ENCODE peak calls at places on chromosome 18, in seven cellular contexts. E, U, Z, V, G, K and I are unnamed samples.

GRCh38 chr18:63897072-63897471 is 9.6 kb downstream of the SERPINB2 start:
- DNase-seq in E (no peak), U (no peak), Z (no peak), V (no peak), G (no peak), K (no peak), I (peak; percentile 8)

GRCh38 chr18:9404565-9405060 is 70.0 kb downstream of the TWSG1 start:
- DNase-seq in E (no peak), U (no peak), Z (no peak), V (peak; percentile 69), G (no peak), K (no peak), I (no peak)

GRCh38 chr18:5868218-5868904 is 27.0 kb downstream of the TMEM200C start:
- DNase-seq in E (no peak), U (no peak), Z (peak; percentile 16), V (peak; percentile 48), G (peak; percentile 38), K (peak; percentile 83), I (peak; percentile 87)

GRCh38 chr18:49911414-49911813 is 98.1 kb upstream of the ACAA2 start:
- DNase-seq in E (no peak), U (no peak), Z (no peak), V (no peak), G (no peak), K (peak; percentile 69), I (no peak)

GRCh38 chr18:3148930-3149535 is 70.7 kb downstream of the MYOM1 start:
- DNase-seq in E (no peak), U (no peak), Z (no peak), V (no peak), G (no peak), K (no peak), I (no peak)

GRCh38 chr18:36448384-36449290 is 151.1 kb downstream of the FHOD3 start:
- DNase-seq in E (no peak), U (no peak), Z (no peak), V (no peak), G (no peak), K (no peak), I (no peak)

GRCh38 chr18:23743733-23744333 is 54.6 kb downstream of the LAMA3 start:
- DNase-seq in E (no peak), U (no peak), Z (no peak), V (no peak), G (no peak), K (no peak), I (no peak)

GRCh38 chr18:9629709-9630108 is 15.3 kb upstream of the PPP4R1 start:
- DNase-seq in E (no peak), U (no peak), Z (no peak), V (no peak), G (no peak), K (no peak), I (no peak)

GRCh38 chr18:79856119-79857080 is 58.7 kb downstream of the KCNG2 start:
- DNase-seq in E (peak; percentile 27), U (no peak), Z (no peak), V (no peak), G (peak; percentile 46), K (no peak), I (peak; percentile 50)

GRCh38 chr18:10460414-10461018 is 6.1 kb downstream of the APCDD1 start:
- DNase-seq in E (no peak), U (no peak), Z (no peak), V (no peak), G (no peak), K (no peak), I (no peak)

GRCh38 chr18:36775396-36775795 is 53.4 kb downstream of the TPGS2 start:
- DNase-seq in E (no peak), U (no peak), Z (no peak), V (no peak), G (no peak), K (no peak), I (no peak)

GRCh38 chr18:60794802-60795201 is 422.2 kb upstream of the MC4R start:
- DNase-seq in E (no peak), U (no peak), Z (no peak), V (no peak), G (no peak), K (no peak), I (no peak)

GRCh38 chr18:80167331-80167730 is 58.3 kb downstream of the ADNP2 start:
- DNase-seq in E (no peak), U (no peak), Z (no peak), V (no peak), G (no peak), K (no peak), I (no peak)

GRCh38 chr18:5979176-5979888 is 84.0 kb upstream of the TMEM200C start:
- DNase-seq in E (no peak), U (no peak), Z (no peak), V (no peak), G (no peak), K (no peak), I (no peak)

GRCh38 chr18:58180738-58181353 is 136.8 kb downstream of the NEDD4L start:
- DNase-seq in E (no peak), U (no peak), Z (no peak), V (peak; percentile 53), G (peak; percentile 65), K (peak; percentile 37), I (peak; percentile 65)

GRCh38 chr18:10402876-10403559 is 51.4 kb upstream of the APCDD1 start:
- DNase-seq in E (no peak), U (no peak), Z (no peak), V (no peak), G (no peak), K (no peak), I (no peak)

GRCh38 chr18:79819064-79819725 is 21.5 kb downstream of the KCNG2 start:
- DNase-seq in E (no peak), U (no peak), Z (no peak), V (no peak), G (no peak), K (no peak), I (no peak)

GRCh38 chr18:49047540-49047939 is 96.8 kb upstream of the SMAD7 start:
- DNase-seq in E (no peak), U (no peak), Z (no peak), V (no peak), G (no peak), K (no peak), I (no peak)

GRCh38 chr18:48833701-48834394 is 116.9 kb downstream of the SMAD7 start:
- DNase-seq in E (no peak), U (no peak), Z (no peak), V (no peak), G (no peak), K (no peak), I (no peak)

GRCh38 chr18:61643884-61644647 is 248.7 kb downstream of the RNF152 start:
- DNase-seq in E (no peak), U (no peak), Z (no peak), V (no peak), G (no peak), K (no peak), I (no peak)

GRCh38 chr18:3615374-3615773 is 165.4 kb downstream of the TGIF1 start:
- DNase-seq in E (no peak), U (no peak), Z (no peak), V (no peak), G (no peak), K (no peak), I (no peak)

GRCh38 chr18:22417496-22418188 is at the start of gene CTAGE1:
- DNase-seq in E (peak; percentile 23), U (no peak), Z (no peak), V (no peak), G (no peak), K (no peak), I (no peak)

GRCh38 chr18:77068321-77068841 is 64.2 kb downstream of the MBP start:
- DNase-seq in E (no peak), U (no peak), Z (peak; percentile 39), V (no peak), G (no peak), K (no peak), I (no peak)

GRCh38 chr18:6256521-6256920 is 158.2 kb downstream of the L3MBTL4 start:
- DNase-seq in E (no peak), U (no peak), Z (no peak), V (no peak), G (no peak), K (no peak), I (no peak)

GRCh38 chr18:21735452-21736015 is 5.1 kb upstream of the MIB1 start:
- DNase-seq in E (no peak), U (no peak), Z (no peak), V (peak; percentile 58), G (no peak), K (peak; percentile 79), I (no peak)

GRCh38 chr18:74172697-74173433 is 24.5 kb downstream of the TIMM21 start:
- DNase-seq in E (no peak), U (no peak), Z (no peak), V (no peak), G (no peak), K (no peak), I (peak; percentile 30)

GRCh38 chr18:13680612-13681011 is 45.7 kb downstream of the FAM210A start:
- DNase-seq in E (peak; percentile 17), U (peak; percentile 29), Z (no peak), V (peak; percentile 22), G (peak; percentile 33), K (peak; percentile 29), I (peak; percentile 64)

GRCh38 chr18:38362286-38362792 is 796.7 kb upstream of the CELF4 start:
- DNase-seq in E (no peak), U (no peak), Z (no peak), V (no peak), G (no peak), K (no peak), I (no peak)
- TF ChIP-seq JUND in E (no peak), U (no peak), Z (no peak), V (no peak), G (no peak), K (no peak), I (no peak)

DNA sequence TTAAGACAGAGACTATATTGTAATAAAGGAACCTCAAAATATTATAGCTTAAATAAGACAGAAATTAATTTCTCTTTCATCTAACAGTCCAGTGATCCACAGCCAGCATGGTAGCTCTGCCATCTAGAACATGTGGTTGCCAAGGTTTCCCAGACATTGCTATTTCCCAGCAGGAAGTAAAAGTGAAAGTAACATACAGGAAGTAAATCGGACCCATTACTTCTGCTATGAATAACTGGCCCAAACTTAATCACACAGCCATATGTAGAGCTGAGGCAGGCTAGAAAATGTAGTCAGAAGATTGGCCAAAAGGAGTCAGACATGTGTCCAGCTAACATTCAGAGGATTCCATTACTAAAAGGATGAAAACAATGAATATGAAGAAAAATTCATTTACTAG is 71.0 kb downstream of the NOL4 start:
- DNase-seq in E (no peak), U (no peak), Z (peak; percentile 13), V (no peak), G (peak; percentile 14), K (peak; percentile 23), I (peak; percentile 8)
- TF ChIP-seq JUND in E (no peak), U (no peak), Z (no peak), V (no peak), G (no peak), K (no peak), I (no peak)

GRCh38 chr18:67600181-67600631 is 83.7 kb upstream of the DSEL start:
- DNase-seq in E (no peak), U (no peak), Z (no peak), V (no peak), G (peak; percentile 60), K (no peak), I (no peak)
- TF ChIP-seq JUND in E (no peak), U (no peak), Z (no peak), V (no peak), G (no peak), K (no peak), I (no peak)

DNA sequence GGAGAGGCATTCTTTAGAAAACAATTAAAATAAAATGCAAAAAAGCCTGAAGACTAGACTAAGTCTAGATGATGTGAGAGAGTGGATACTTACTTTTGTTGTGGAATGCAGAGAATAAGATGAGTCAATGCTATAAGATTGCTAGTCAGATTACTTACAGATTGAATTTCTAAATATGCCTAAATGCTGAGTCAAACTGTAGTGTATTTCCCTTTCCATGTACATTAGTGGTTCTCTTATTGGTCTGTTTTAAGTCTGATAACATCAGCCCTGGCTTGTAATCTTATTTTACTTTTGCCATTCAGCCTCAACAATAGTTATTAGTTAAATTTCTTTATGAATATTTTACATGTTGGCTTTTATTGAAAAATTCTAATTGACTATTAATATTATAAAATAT is 702.7 kb downstream of the SOCS6 start:
- DNase-seq in E (no peak), U (no peak), Z (no peak), V (no peak), G (no peak), K (no peak), I (no peak)
- TF ChIP-seq JUND in E (no peak), U (no peak), Z (no peak), V (no peak), G (peak; percentile 90), K (no peak), I (no peak)